ENCODE peak calls at places on chromosomes 3 and 15, in four cellular contexts. One of them, this sample, is unnamed. For H3K9me3, the result is how much of the 10 kb centered on the place peaks cover.

GRCh38 chr3:53703630-53704362 is 142.4 kb downstream of the CHDH start:
- DNase-seq in transverse colon: no peak
- DNase-seq in lower lobe of right lung: no peak
- DNase-seq in psoas muscle: no peak
- DNase-seq in this sample: no peak

GRCh38 chr3:64238971-64239667 is 13.9 kb upstream of the PRICKLE2 start:
- DNase-seq in lower lobe of right lung: peak
- DNase-seq in transverse colon: peak
- DNase-seq in psoas muscle: peak
- DNase-seq in this sample: no peak

GRCh38 chr3:46934508-46935167 is 41.9 kb downstream of the CCDC12 start:
- DNase-seq in psoas muscle: peak
- DNase-seq in lower lobe of right lung: peak
- DNase-seq in transverse colon: no peak
- DNase-seq in this sample: no peak

GRCh38 chr3:134427400-134428111 is 53.3 kb upstream of the AMOTL2 start:
- DNase-seq in psoas muscle: peak
- DNase-seq in transverse colon: no peak
- DNase-seq in lower lobe of right lung: no peak
- DNase-seq in this sample: no peak

GRCh38 chr3:53661480-53661879 is 167.1 kb downstream of the CACNA1D start:
- DNase-seq in lower lobe of right lung: no peak
- DNase-seq in psoas muscle: no peak
- DNase-seq in transverse colon: no peak
- DNase-seq in this sample: no peak

GRCh38 chr3:158683216-158683975 is 10.9 kb upstream of the LXN start:
- DNase-seq in lower lobe of right lung: no peak
- DNase-seq in psoas muscle: no peak
- DNase-seq in transverse colon: no peak
- DNase-seq in this sample: no peak

GRCh38 chr3:157865449-157865862 is 240.8 kb downstream of the SHOX2 start:
- DNase-seq in lower lobe of right lung: peak
- DNase-seq in psoas muscle: no peak
- DNase-seq in transverse colon: peak
- DNase-seq in this sample: peak

GRCh38 chr3:195407511-195408409 is 35.1 kb downstream of the ACAP2 start:
- DNase-seq in transverse colon: no peak
- DNase-seq in lower lobe of right lung: no peak
- DNase-seq in psoas muscle: no peak
- DNase-seq in this sample: no peak

GRCh38 chr3:48428863-48429415 is 947 bp downstream of the PLXNB1 start:
- DNase-seq in transverse colon: peak
- DNase-seq in psoas muscle: peak
- DNase-seq in lower lobe of right lung: peak
- DNase-seq in this sample: peak

GRCh38 chr3:112327371-112327951 is 5.5 kb upstream of the CD200 start:
- DNase-seq in transverse colon: no peak
- DNase-seq in lower lobe of right lung: no peak
- DNase-seq in psoas muscle: no peak
- DNase-seq in this sample: no peak

GRCh38 chr3:116148881-116149530 is 296.3 kb downstream of the LSAMP start:
- DNase-seq in lower lobe of right lung: no peak
- DNase-seq in psoas muscle: no peak
- DNase-seq in transverse colon: no peak
- DNase-seq in this sample: no peak

GRCh38 chr15:63396546-63396939 is 14.9 kb upstream of the CA12 start:
- DNase-seq in lower lobe of right lung: no peak
- DNase-seq in transverse colon: peak
- DNase-seq in psoas muscle: no peak
- DNase-seq in this sample: no peak

GRCh38 chr3:101248786-101249185 is 71.6 kb downstream of the IMPG2 start:
- DNase-seq in psoas muscle: no peak
- DNase-seq in transverse colon: no peak
- DNase-seq in lower lobe of right lung: no peak
- DNase-seq in this sample: no peak

GRCh38 chr15:62164500-62165028 is 521 bp downstream of the C2CD4B start:
- DNase-seq in lower lobe of right lung: peak
- DNase-seq in psoas muscle: peak
- DNase-seq in transverse colon: peak
- DNase-seq in this sample: peak

GRCh38 chr3:24185738-24186384 is 240.8 kb downstream of the NR1D2 start:
- DNase-seq in psoas muscle: peak
- DNase-seq in lower lobe of right lung: no peak
- DNase-seq in transverse colon: peak
- DNase-seq in this sample: peak

GRCh38 chr15:89912145-89912673 is 543 bp downstream of the ARPIN start:
- DNase-seq in lower lobe of right lung: peak
- DNase-seq in psoas muscle: peak
- DNase-seq in transverse colon: peak
- DNase-seq in this sample: no peak

GRCh38 chr15:64686130-64686735 is 89.2 kb downstream of the RBPMS2 start:
- DNase-seq in psoas muscle: no peak
- DNase-seq in lower lobe of right lung: no peak
- DNase-seq in transverse colon: no peak
- DNase-seq in this sample: no peak

GRCh38 chr3:85433334-85433733 is 474.5 kb downstream of the CADM2 start:
- DNase-seq in lower lobe of right lung: no peak
- DNase-seq in transverse colon: no peak
- DNase-seq in psoas muscle: no peak
- DNase-seq in this sample: no peak

GRCh38 chr15:68791431-68792283 is 29.0 kb downstream of the ANP32A start:
- DNase-seq in lower lobe of right lung: no peak
- DNase-seq in transverse colon: no peak
- DNase-seq in psoas muscle: no peak
- DNase-seq in this sample: no peak

GRCh38 chr3:52793702-52794611 is 639 bp upstream of the ITIH3 start:
- DNase-seq in lower lobe of right lung: no peak
- DNase-seq in psoas muscle: no peak
- DNase-seq in transverse colon: no peak
- DNase-seq in this sample: no peak

GRCh38 chr3:177961784-177962183 is 574.5 kb upstream of the KCNMB2 start:
- DNase-seq in transverse colon: no peak
- DNase-seq in psoas muscle: no peak
- DNase-seq in lower lobe of right lung: no peak
- DNase-seq in this sample: no peak

GRCh38 chr3:124834723-124835718 is 52.1 kb downstream of the ITGB5 start:
- DNase-seq in psoas muscle: peak
- DNase-seq in lower lobe of right lung: peak
- DNase-seq in transverse colon: peak
- DNase-seq in this sample: peak

DNA sequence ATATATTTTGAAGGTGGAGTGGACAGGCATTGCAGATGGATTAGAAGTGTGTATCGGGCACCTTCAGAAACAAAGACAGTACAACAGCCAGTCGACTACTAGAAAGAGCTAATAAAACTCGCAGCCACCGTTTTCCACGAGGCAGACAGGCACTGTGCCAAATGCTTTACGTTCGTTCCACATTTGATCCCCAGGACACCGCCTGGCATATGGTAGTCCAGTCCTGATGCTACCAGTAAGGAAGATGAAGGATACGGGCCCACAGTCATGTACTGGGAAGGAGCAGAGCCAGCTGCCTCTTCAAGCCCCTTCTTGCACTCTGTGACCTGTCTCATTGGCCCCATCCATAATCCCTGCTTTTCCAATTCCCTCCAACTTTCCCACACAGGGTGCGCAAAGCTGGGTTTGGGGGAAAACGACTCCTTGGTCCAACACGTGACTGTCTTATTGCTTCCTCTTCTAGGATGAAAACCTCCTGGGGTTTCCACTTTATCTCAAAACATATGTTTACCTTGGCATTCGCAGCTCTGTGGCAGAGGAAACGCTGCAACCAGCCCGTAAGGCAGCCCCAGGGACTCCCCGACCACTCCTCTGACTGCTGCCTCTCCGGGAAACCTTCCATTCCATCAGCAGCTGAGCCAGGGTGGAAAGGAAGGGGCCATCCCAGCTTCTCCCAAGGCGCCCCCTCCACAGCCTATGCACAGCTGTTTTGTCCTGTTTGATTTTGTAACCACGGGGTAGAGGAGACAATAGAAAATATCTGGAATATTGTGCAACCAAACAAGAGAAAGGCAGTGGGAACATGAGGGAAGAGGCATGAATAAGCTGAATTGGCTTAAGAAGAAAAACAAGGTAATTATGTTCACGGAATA is 107.4 kb downstream of the ADAMTS17 start:
- DNase-seq in lower lobe of right lung: no peak
- DNase-seq in transverse colon: peak
- DNase-seq in psoas muscle: peak
- DNase-seq in this sample: no peak
- H3K9me3 ChIP-seq in lower lobe of right lung: under half
- H3K9me3 ChIP-seq in transverse colon: under half
- H3K9me3 ChIP-seq in psoas muscle: under half
- H3K9me3 ChIP-seq in this sample: under half

DNA sequence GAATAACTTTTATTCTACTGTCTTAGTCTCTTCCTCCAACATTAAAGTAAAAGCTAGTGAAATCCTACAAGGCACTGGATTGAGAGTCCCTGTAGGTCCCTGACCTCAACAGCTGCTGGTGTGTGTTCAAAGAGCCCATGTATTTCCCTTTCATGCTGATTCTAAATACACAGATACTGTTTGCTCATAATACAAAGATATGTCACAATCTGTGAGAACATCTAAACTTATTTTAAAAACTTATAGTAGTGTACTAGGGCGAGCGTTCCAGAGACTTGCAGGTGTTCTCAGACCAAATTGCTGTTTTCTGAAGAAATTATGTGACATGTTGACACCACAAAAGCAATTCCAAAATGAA is 145.9 kb upstream of the LIPC start:
- DNase-seq in lower lobe of right lung: no peak
- DNase-seq in transverse colon: no peak
- DNase-seq in psoas muscle: no peak
- DNase-seq in this sample: no peak
- TF ChIP-seq CTCF in lower lobe of right lung: no peak
- TF ChIP-seq CTCF in transverse colon: no peak
- TF ChIP-seq CTCF in psoas muscle: no peak
- TF ChIP-seq CTCF in this sample: no peak

GRCh38 chr3:194390835-194391234 is 8.2 kb downstream of the GP5 start:
- DNase-seq in lower lobe of right lung: no peak
- DNase-seq in psoas muscle: no peak
- DNase-seq in transverse colon: no peak
- DNase-seq in this sample: no peak
- H3K9me3 ChIP-seq in lower lobe of right lung: under half
- H3K9me3 ChIP-seq in psoas muscle: under half
- H3K9me3 ChIP-seq in transverse colon: under half
- H3K9me3 ChIP-seq in this sample: under half

GRCh38 chr15:101773496-101774100 is 29.7 kb upstream of the OR4F6 start:
- DNase-seq in lower lobe of right lung: no peak
- DNase-seq in psoas muscle: no peak
- DNase-seq in transverse colon: peak
- DNase-seq in this sample: peak
- TF ChIP-seq CTCF in lower lobe of right lung: peak
- TF ChIP-seq CTCF in psoas muscle: no peak
- TF ChIP-seq CTCF in transverse colon: peak
- TF ChIP-seq CTCF in this sample: no peak

GRCh38 chr15:25089577-25089976 is 134.8 kb downstream of the SNRPN start:
- DNase-seq in psoas muscle: no peak
- DNase-seq in transverse colon: no peak
- DNase-seq in lower lobe of right lung: no peak
- DNase-seq in this sample: no peak
- H3K9me3 ChIP-seq in psoas muscle: half or more
- H3K9me3 ChIP-seq in transverse colon: under half
- H3K9me3 ChIP-seq in lower lobe of right lung: half or more
- H3K9me3 ChIP-seq in this sample: half or more

DNA sequence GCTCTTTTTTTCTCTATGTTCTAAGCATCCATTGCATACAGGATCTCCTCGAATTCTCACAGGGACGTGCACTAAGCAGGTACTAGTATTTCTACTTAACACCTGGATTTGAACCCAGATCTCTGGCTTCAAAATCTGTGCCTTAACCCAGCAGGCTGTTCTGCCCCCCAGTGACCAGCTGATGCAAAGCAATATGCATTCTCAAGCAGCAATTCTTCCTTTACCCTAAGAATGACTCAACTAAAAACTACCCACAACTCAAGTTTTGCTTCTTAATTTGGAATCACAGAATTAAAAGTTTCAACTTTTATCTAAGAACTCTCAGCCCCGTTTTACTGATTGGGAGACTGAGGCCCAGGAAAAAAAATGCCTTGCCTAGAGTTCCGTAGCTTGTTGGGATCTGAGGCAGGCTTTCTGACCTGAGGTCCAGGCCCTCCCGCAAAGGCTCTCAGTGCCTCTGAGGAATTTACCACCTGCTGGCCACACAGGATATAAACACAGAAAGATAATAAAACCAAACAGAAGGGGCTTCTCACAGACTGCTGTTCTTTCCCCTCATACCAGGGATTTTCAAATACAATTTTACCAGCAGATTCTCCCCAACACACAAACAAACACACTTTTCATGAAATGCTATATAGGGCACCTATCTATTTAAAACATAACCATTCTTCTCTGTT is 115.4 kb upstream of the RAD18 start:
- DNase-seq in transverse colon: no peak
- DNase-seq in psoas muscle: no peak
- DNase-seq in lower lobe of right lung: no peak
- DNase-seq in this sample: no peak
- TF ChIP-seq CTCF in transverse colon: no peak
- TF ChIP-seq CTCF in psoas muscle: no peak
- TF ChIP-seq CTCF in lower lobe of right lung: no peak
- TF ChIP-seq CTCF in this sample: no peak

DNA sequence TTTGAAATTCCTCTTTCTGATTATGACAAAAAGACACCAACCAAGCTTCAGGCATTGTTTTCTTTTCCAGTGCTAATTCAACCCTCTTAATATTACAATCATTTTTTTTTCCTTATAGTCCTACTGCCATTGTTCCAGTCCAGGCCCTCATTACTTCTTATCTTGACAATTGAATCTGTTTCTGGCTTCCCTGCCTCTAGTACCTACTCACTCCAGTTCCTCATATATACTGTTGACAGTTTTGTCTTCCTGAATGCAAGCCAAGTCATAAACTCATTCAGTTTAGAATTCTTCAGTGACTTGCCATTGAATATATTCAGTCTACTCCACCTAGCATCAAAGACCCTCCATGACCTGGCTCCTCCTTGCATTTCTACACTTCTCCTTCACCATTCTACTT is 507.4 kb downstream of the FGF12 start:
- DNase-seq in psoas muscle: no peak
- DNase-seq in transverse colon: no peak
- DNase-seq in lower lobe of right lung: no peak
- DNase-seq in this sample: no peak
- H3K9me3 ChIP-seq in psoas muscle: under half
- H3K9me3 ChIP-seq in transverse colon: under half
- H3K9me3 ChIP-seq in lower lobe of right lung: under half
- H3K9me3 ChIP-seq in this sample: under half

This sample was measured in Peyer's patch.